ENCODE peak calls at places on chromosomes 6 and 20, in eight cellular contexts. F is lower lobe of right lung; M is uterus; W is colonic mucosa; Q is lower leg skin; J is dorsolateral prefrontal cortex; C is effector memory CD4-positive, alpha-beta T cell; A is OCI-LY7. Z is an unnamed sample.
A peak's percentile ranks its signal among the peaks of the same experiment; 100 is the strongest.

GRCh38 chr6:41733707-41734665 is 1.4 kb downstream of the TFEB start:
- DNase-seq in A (peak; percentile 92), C (peak; percentile 52), F (peak; percentile 86), M (peak; percentile 76), Q (peak; percentile 94), J (peak; percentile 89), W (peak; percentile 74), Z (peak; percentile 74)

GRCh38 chr20:59948828-59949720 is 8.9 kb downstream of the FAM217B start:
- DNase-seq in J (no peak), Q (no peak), W (no peak), C (no peak), A (peak; percentile 70), F (no peak), M (no peak), Z (no peak)

GRCh38 chr6:108952776-108953486 is 104.7 kb downstream of the ARMC2 start:
- DNase-seq in C (no peak), A (no peak), F (no peak), M (peak; percentile 28), W (no peak), Q (no peak), J (no peak), Z (no peak)

GRCh38 chr20:12053348-12053747 is 135.7 kb downstream of the BTBD3 start:
- DNase-seq in M (no peak), W (no peak), A (peak; percentile 0), Q (no peak), F (no peak), C (no peak), J (no peak), Z (no peak)

GRCh38 chr20:5039255-5039657 is 37.9 kb upstream of the SLC23A2 start:
- DNase-seq in C (peak; percentile 7), Q (no peak), W (no peak), A (no peak), J (no peak), F (no peak), M (no peak), Z (peak; percentile 85)

GRCh38 chr6:29708432-29709177 is 14.6 kb upstream of the HLA-F start:
- DNase-seq in W (no peak), A (peak; percentile 47), M (no peak), J (no peak), F (no peak), Q (peak; percentile 76), C (peak; percentile 53), Z (peak; percentile 49)

GRCh38 chr20:50850721-50851286 is 55.9 kb downstream of the BCAS4 start:
- DNase-seq in A (peak; percentile 51), J (no peak), W (no peak), F (no peak), Q (no peak), M (no peak), C (no peak), Z (no peak)

GRCh38 chr20:46255440-46256104 is 52.7 kb downstream of the CDH22 start:
- DNase-seq in A (no peak), C (no peak), M (peak; percentile 45), W (peak; percentile 96), Q (peak; percentile 93), F (peak; percentile 82), J (peak; percentile 61), Z (peak; percentile 5)

GRCh38 chr6:39417440-39417839 is 94.9 kb upstream of the KCNK16 start:
- DNase-seq in F (no peak), C (no peak), M (no peak), Q (no peak), W (no peak), J (no peak), A (no peak), Z (no peak)

GRCh38 chr6:133595076-133595868 is 293.6 kb upstream of the TCF21 start:
- DNase-seq in F (no peak), A (no peak), W (peak; percentile 19), J (no peak), C (no peak), M (no peak), Q (no peak), Z (no peak)

GRCh38 chr6:87575423-87575822 is 14.4 kb downstream of the RARS2 start:
- DNase-seq in Q (no peak), F (no peak), M (no peak), W (no peak), C (no peak), J (no peak), A (no peak), Z (no peak)

DNA sequence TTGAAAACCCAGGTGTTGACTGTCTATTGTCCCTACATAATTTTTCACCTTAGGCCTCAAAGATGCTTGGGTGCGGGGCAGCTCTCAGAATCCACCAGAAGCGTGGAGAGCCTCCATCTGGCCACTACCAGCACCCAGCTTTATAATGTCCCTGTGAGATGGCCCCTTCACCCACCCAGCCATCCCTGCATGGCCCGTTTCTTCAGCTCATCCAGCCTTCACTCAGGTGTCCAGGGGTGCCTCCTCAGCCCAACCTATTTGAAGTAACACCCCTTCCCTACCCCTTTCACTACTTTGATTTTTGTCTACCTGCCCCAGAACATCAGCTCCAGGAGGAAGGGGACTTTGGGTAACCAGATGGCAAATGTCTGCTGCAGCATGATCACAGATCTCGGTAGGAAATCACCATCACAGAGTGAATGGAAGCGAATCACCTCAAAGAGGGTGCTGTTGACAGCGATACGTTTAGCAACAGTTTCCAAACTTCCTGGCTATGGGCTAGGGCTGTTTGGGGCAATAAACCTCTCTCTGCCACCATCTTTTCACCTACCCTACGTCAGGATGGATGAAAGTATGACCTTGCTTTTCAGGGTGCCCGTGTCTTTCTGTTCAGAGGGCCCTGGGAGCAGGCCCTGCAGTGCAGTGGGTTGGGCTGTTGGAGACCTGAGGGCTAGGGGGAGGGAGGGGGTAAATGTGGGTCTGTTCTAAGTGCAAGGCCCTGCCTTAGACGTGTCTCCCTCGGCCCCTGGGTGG is 1.2 kb upstream of the SLC17A9 start:
- DNase-seq in M (no peak), A (no peak), J (no peak), Q (no peak), F (peak; percentile 15), C (no peak), W (no peak), Z (no peak)
- H3K4me3 ChIP-seq in M (no peak overlapping the region), A (no peak overlapping the region), J (no peak overlapping the region), Q (no peak overlapping the region), F (no peak overlapping the region), C (no peak overlapping the region), W (no peak overlapping the region), Z (no peak overlapping the region)

GRCh38 chr6:3490622-3490980 is 33.8 kb upstream of the SLC22A23 start:
- DNase-seq in A (no peak), Q (no peak), F (no peak), C (no peak), W (no peak), J (no peak), M (no peak), Z (no peak)

GRCh38 chr6:3484946-3485345 is 28.1 kb upstream of the SLC22A23 start:
- DNase-seq in Q (no peak), C (no peak), A (no peak), W (no peak), F (no peak), J (no peak), M (no peak), Z (no peak)

GRCh38 chr6:3489032-3489757 is 32.3 kb upstream of the SLC22A23 start:
- DNase-seq in W (no peak), M (no peak), F (no peak), C (no peak), J (no peak), A (no peak), Q (peak; percentile 48), Z (no peak)

GRCh38 chr6:3494391-3495100 is 37.7 kb upstream of the SLC22A23 start:
- DNase-seq in J (no peak), Q (no peak), M (no peak), W (no peak), F (no peak), C (no peak), A (no peak), Z (no peak)

GRCh38 chr6:3489961-3490621 is 33.2 kb upstream of the SLC22A23 start:
- DNase-seq in J (no peak), W (no peak), C (no peak), A (no peak), F (no peak), Q (no peak), M (no peak), Z (no peak)
- H3K4me3 ChIP-seq in J (no peak overlapping the region), W (no peak overlapping the region), C (no peak overlapping the region), A (no peak overlapping the region), F (no peak overlapping the region), Q (no peak overlapping the region), M (no peak overlapping the region), Z (no peak overlapping the region)

DNA sequence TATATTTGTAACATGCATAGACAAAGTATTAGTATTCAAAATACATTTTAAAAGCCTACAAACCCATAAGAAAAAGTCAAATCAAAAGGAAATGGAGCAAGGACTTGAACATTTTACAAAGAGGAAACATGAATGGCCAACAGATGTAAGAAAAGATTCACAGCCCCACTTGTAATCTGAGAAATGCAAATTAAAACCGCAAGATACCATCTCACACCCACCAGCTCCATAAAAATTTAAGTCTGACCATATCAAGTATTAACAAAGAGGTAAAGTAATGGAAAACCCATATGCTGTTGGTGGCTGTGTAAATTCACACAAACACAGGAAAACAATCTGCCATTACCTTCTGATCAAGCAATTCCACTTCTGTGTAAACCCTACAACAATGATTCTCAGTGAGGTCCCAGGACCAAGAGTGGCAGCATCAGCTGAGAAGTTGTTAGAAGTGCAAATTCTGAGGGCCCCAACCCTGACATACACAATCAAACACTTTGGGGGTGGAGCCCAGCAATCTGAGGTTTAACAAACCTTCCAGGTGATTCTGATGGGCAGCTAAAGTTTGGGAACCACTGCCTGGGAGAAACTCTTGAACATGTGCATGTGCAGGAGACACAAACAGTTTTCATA is 30.9 kb downstream of the BCL2L1 start:
- DNase-seq in J (no peak), A (peak; percentile 77), W (no peak), Q (no peak), F (no peak), M (no peak), C (no peak), Z (no peak)
- H3K4me3 ChIP-seq in J (no peak overlapping the region), A (peak overlapping the region; percentile 57), W (no peak overlapping the region), Q (no peak overlapping the region), F (no peak overlapping the region), M (no peak overlapping the region), C (no peak overlapping the region), Z (no peak overlapping the region)

DNA sequence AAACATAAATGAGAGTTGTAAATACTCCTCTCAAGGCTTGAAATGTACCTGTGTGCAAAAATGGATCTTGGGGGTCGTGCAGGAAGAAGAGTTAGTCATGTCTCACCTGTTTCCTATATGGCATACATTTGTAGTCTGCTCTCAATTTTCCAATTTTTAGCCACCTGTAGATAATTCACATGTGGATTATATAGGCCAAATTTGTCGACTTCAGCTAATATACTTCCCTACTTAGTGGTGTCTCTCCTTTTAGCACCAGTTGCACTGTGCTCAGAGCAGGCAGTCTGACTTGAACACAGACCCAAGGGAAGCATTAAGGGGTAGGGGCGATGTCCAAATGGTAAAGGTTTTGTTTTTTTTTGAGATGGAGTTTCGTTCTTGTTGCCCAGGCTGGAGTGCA is 1.9 kb downstream of the RBM24 start:
- DNase-seq in Q (no peak), J (no peak), M (no peak), W (no peak), A (no peak), F (no peak), C (no peak), Z (no peak)
- H3K4me3 ChIP-seq in Q (no peak overlapping the region), J (peak overlapping the region; percentile 82), M (no peak overlapping the region), W (no peak overlapping the region), A (no peak overlapping the region), F (no peak overlapping the region), C (no peak overlapping the region), Z (no peak overlapping the region)

GRCh38 chr6:169566319-169566718 is 135.5 kb downstream of the WDR27 start:
- DNase-seq in Q (peak; percentile 53), M (no peak), W (no peak), J (no peak), F (no peak), C (no peak), A (no peak), Z (no peak)
- H3K4me3 ChIP-seq in Q (no peak overlapping the region), M (no peak overlapping the region), W (no peak overlapping the region), J (no peak overlapping the region), F (no peak overlapping the region), C (no peak overlapping the region), A (no peak overlapping the region), Z (no peak overlapping the region)